ENCODE peak calls at places on chromosome 13, in ten cellular contexts. One of them, this sample, is unnamed.

GRCh38 chr13:29457299-29457698 is 138.2 kb downstream of the SLC7A1 start:
- DNase-seq in Peyer's patch: no peak
- DNase-seq in esophagus squamous epithelium: no peak
- DNase-seq in ovary: no peak
- DNase-seq in IMR-90: peak
- DNase-seq in heart left ventricle: no peak
- DNase-seq in A549: no peak
- DNase-seq in stomach: no peak
- DNase-seq in thyroid gland: no peak
- DNase-seq in sigmoid colon: no peak
- DNase-seq in this sample: no peak

GRCh38 chr13:97224544-97225324 is 2.6 kb downstream of the MBNL2 start:
- DNase-seq in ovary: peak
- DNase-seq in esophagus squamous epithelium: no peak
- DNase-seq in Peyer's patch: no peak
- DNase-seq in sigmoid colon: no peak
- DNase-seq in stomach: peak
- DNase-seq in heart left ventricle: peak
- DNase-seq in A549: no peak
- DNase-seq in thyroid gland: peak
- DNase-seq in IMR-90: peak
- DNase-seq in this sample: peak

GRCh38 chr13:106529415-106530208 is 5.8 kb downstream of the EFNB2 start:
- DNase-seq in stomach: no peak
- DNase-seq in A549: no peak
- DNase-seq in ovary: no peak
- DNase-seq in thyroid gland: no peak
- DNase-seq in IMR-90: no peak
- DNase-seq in heart left ventricle: no peak
- DNase-seq in sigmoid colon: no peak
- DNase-seq in esophagus squamous epithelium: no peak
- DNase-seq in Peyer's patch: no peak
- DNase-seq in this sample: no peak

GRCh38 chr13:110365876-110366275 is 58.8 kb downstream of the COL4A2 start:
- DNase-seq in Peyer's patch: no peak
- DNase-seq in sigmoid colon: no peak
- DNase-seq in heart left ventricle: no peak
- DNase-seq in thyroid gland: no peak
- DNase-seq in ovary: no peak
- DNase-seq in esophagus squamous epithelium: no peak
- DNase-seq in stomach: no peak
- DNase-seq in IMR-90: no peak
- DNase-seq in A549: no peak
- DNase-seq in this sample: no peak

GRCh38 chr13:98787986-98788385 is 35.5 kb upstream of the SLC15A1 start:
- DNase-seq in ovary: no peak
- DNase-seq in sigmoid colon: no peak
- DNase-seq in esophagus squamous epithelium: no peak
- DNase-seq in A549: no peak
- DNase-seq in heart left ventricle: no peak
- DNase-seq in stomach: no peak
- DNase-seq in Peyer's patch: no peak
- DNase-seq in IMR-90: no peak
- DNase-seq in thyroid gland: no peak
- DNase-seq in this sample: no peak

GRCh38 chr13:44874886-44875630 is 114.2 kb downstream of the NUFIP1 start:
- DNase-seq in stomach: no peak
- DNase-seq in thyroid gland: no peak
- DNase-seq in ovary: no peak
- DNase-seq in heart left ventricle: no peak
- DNase-seq in IMR-90: no peak
- DNase-seq in A549: no peak
- DNase-seq in esophagus squamous epithelium: no peak
- DNase-seq in Peyer's patch: no peak
- DNase-seq in sigmoid colon: no peak
- DNase-seq in this sample: no peak

GRCh38 chr13:112703449-112703848 is 13.6 kb downstream of the ATP11A start:
- DNase-seq in heart left ventricle: no peak
- DNase-seq in IMR-90: no peak
- DNase-seq in A549: no peak
- DNase-seq in sigmoid colon: no peak
- DNase-seq in thyroid gland: no peak
- DNase-seq in ovary: no peak
- DNase-seq in esophagus squamous epithelium: no peak
- DNase-seq in stomach: no peak
- DNase-seq in Peyer's patch: no peak
- DNase-seq in this sample: no peak

GRCh38 chr13:80009760-80010159 is 331.2 kb downstream of the SPRY2 start:
- DNase-seq in ovary: no peak
- DNase-seq in A549: no peak
- DNase-seq in esophagus squamous epithelium: no peak
- DNase-seq in sigmoid colon: no peak
- DNase-seq in stomach: no peak
- DNase-seq in Peyer's patch: no peak
- DNase-seq in IMR-90: no peak
- DNase-seq in heart left ventricle: no peak
- DNase-seq in thyroid gland: no peak
- DNase-seq in this sample: no peak

GRCh38 chr13:99303863-99304521 is 3.2 kb downstream of the GPR183 start:
- DNase-seq in sigmoid colon: no peak
- DNase-seq in Peyer's patch: peak
- DNase-seq in ovary: no peak
- DNase-seq in stomach: no peak
- DNase-seq in heart left ventricle: peak
- DNase-seq in IMR-90: no peak
- DNase-seq in esophagus squamous epithelium: no peak
- DNase-seq in thyroid gland: no peak
- DNase-seq in A549: no peak
- DNase-seq in this sample: no peak

GRCh38 chr13:75049936-75050335 is 432.0 kb downstream of the TBC1D4 start:
- DNase-seq in sigmoid colon: no peak
- DNase-seq in A549: no peak
- DNase-seq in Peyer's patch: no peak
- DNase-seq in stomach: no peak
- DNase-seq in thyroid gland: no peak
- DNase-seq in ovary: no peak
- DNase-seq in esophagus squamous epithelium: no peak
- DNase-seq in heart left ventricle: no peak
- DNase-seq in IMR-90: no peak
- DNase-seq in this sample: no peak

GRCh38 chr13:111956261-111957151 is 110.4 kb upstream of the SOX1 start:
- DNase-seq in thyroid gland: no peak
- DNase-seq in sigmoid colon: peak
- DNase-seq in esophagus squamous epithelium: no peak
- DNase-seq in Peyer's patch: no peak
- DNase-seq in stomach: peak
- DNase-seq in IMR-90: no peak
- DNase-seq in ovary: no peak
- DNase-seq in heart left ventricle: no peak
- DNase-seq in A549: no peak
- DNase-seq in this sample: no peak

GRCh38 chr13:27354379-27354778 is 70.0 kb upstream of the GTF3A start:
- DNase-seq in sigmoid colon: no peak
- DNase-seq in A549: no peak
- DNase-seq in thyroid gland: no peak
- DNase-seq in heart left ventricle: no peak
- DNase-seq in stomach: no peak
- DNase-seq in esophagus squamous epithelium: no peak
- DNase-seq in IMR-90: peak
- DNase-seq in Peyer's patch: no peak
- DNase-seq in ovary: no peak
- DNase-seq in this sample: no peak

GRCh38 chr13:40558656-40559055 is 107.8 kb downstream of the FOXO1 start:
- DNase-seq in sigmoid colon: no peak
- DNase-seq in Peyer's patch: no peak
- DNase-seq in esophagus squamous epithelium: no peak
- DNase-seq in thyroid gland: no peak
- DNase-seq in ovary: no peak
- DNase-seq in A549: no peak
- DNase-seq in heart left ventricle: no peak
- DNase-seq in stomach: no peak
- DNase-seq in IMR-90: no peak
- DNase-seq in this sample: peak
- TF ChIP-seq POLR2A in sigmoid colon: no peak
- TF ChIP-seq POLR2A in Peyer's patch: no peak
- TF ChIP-seq POLR2A in esophagus squamous epithelium: no peak
- TF ChIP-seq POLR2A in thyroid gland: no peak
- TF ChIP-seq POLR2A in ovary: no peak
- TF ChIP-seq POLR2A in A549: no peak
- TF ChIP-seq POLR2A in heart left ventricle: no peak
- TF ChIP-seq POLR2A in stomach: no peak
- TF ChIP-seq POLR2A in IMR-90: no peak
- TF ChIP-seq POLR2A in this sample: no peak

DNA sequence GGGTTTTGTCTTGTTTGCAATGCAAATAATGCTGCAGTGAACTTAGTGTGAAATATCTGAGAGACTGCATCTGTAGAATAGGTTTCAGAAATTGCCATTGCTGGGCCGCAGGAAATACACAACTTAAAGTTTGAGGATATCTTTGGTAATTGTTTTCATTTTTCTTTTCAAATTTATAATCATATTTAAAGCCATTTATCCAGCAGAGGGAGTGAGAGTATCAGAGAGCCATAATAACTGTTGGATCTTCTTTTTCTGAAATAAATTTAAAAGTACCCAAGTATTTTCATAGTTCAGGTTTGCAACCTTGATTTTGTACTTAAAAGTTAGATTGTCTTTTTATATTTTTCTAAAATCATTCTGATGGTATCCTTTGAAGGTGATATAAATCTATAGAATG is 99.4 kb downstream of the ZMYM2 start:
- DNase-seq in heart left ventricle: no peak
- DNase-seq in sigmoid colon: no peak
- DNase-seq in IMR-90: no peak
- DNase-seq in ovary: no peak
- DNase-seq in stomach: no peak
- DNase-seq in A549: no peak
- DNase-seq in esophagus squamous epithelium: no peak
- DNase-seq in Peyer's patch: no peak
- DNase-seq in thyroid gland: no peak
- DNase-seq in this sample: no peak
- TF ChIP-seq CTCF in heart left ventricle: no peak
- TF ChIP-seq CTCF in sigmoid colon: no peak
- TF ChIP-seq CTCF in IMR-90: peak
- TF ChIP-seq CTCF in ovary: no peak
- TF ChIP-seq CTCF in stomach: no peak
- TF ChIP-seq CTCF in A549: no peak
- TF ChIP-seq CTCF in esophagus squamous epithelium: no peak
- TF ChIP-seq CTCF in Peyer's patch: no peak
- TF ChIP-seq CTCF in thyroid gland: no peak
- TF ChIP-seq CTCF in this sample: no peak

GRCh38 chr13:35830850-35831450 is 300.2 kb downstream of the DCLK1 start:
- DNase-seq in A549: no peak
- DNase-seq in Peyer's patch: no peak
- DNase-seq in esophagus squamous epithelium: no peak
- DNase-seq in ovary: no peak
- DNase-seq in sigmoid colon: no peak
- DNase-seq in thyroid gland: no peak
- DNase-seq in heart left ventricle: no peak
- DNase-seq in IMR-90: no peak
- DNase-seq in stomach: no peak
- DNase-seq in this sample: no peak

GRCh38 chr13:35833031-35833430 is 298.2 kb downstream of the DCLK1 start:
- DNase-seq in thyroid gland: no peak
- DNase-seq in IMR-90: no peak
- DNase-seq in heart left ventricle: no peak
- DNase-seq in Peyer's patch: no peak
- DNase-seq in stomach: no peak
- DNase-seq in esophagus squamous epithelium: no peak
- DNase-seq in ovary: no peak
- DNase-seq in A549: no peak
- DNase-seq in sigmoid colon: no peak
- DNase-seq in this sample: no peak

GRCh38 chr13:35832551-35832950 is 298.6 kb downstream of the DCLK1 start:
- DNase-seq in ovary: no peak
- DNase-seq in Peyer's patch: no peak
- DNase-seq in esophagus squamous epithelium: no peak
- DNase-seq in stomach: no peak
- DNase-seq in thyroid gland: no peak
- DNase-seq in heart left ventricle: no peak
- DNase-seq in sigmoid colon: no peak
- DNase-seq in IMR-90: peak
- DNase-seq in A549: no peak
- DNase-seq in this sample: no peak

GRCh38 chr13:35836476-35836875 is 294.7 kb downstream of the DCLK1 start:
- DNase-seq in stomach: no peak
- DNase-seq in sigmoid colon: no peak
- DNase-seq in heart left ventricle: no peak
- DNase-seq in thyroid gland: no peak
- DNase-seq in IMR-90: no peak
- DNase-seq in ovary: no peak
- DNase-seq in Peyer's patch: no peak
- DNase-seq in A549: no peak
- DNase-seq in esophagus squamous epithelium: no peak
- DNase-seq in this sample: no peak

GRCh38 chr13:35833571-35834305 is 297.4 kb downstream of the DCLK1 start:
- DNase-seq in A549: no peak
- DNase-seq in esophagus squamous epithelium: no peak
- DNase-seq in thyroid gland: no peak
- DNase-seq in sigmoid colon: no peak
- DNase-seq in Peyer's patch: no peak
- DNase-seq in ovary: no peak
- DNase-seq in heart left ventricle: no peak
- DNase-seq in IMR-90: no peak
- DNase-seq in stomach: no peak
- DNase-seq in this sample: no peak
- H3K27ac ChIP-seq in A549: no peak
- H3K27ac ChIP-seq in esophagus squamous epithelium: no peak
- H3K27ac ChIP-seq in thyroid gland: no peak
- H3K27ac ChIP-seq in sigmoid colon: no peak
- H3K27ac ChIP-seq in Peyer's patch: no peak
- H3K27ac ChIP-seq in ovary: no peak
- H3K27ac ChIP-seq in heart left ventricle: no peak
- H3K27ac ChIP-seq in IMR-90: no peak
- H3K27ac ChIP-seq in stomach: no peak
- H3K27ac ChIP-seq in this sample: no peak

GRCh38 chr13:100674848-100675659 is 459 bp upstream of the TMTC4 start:
- DNase-seq in stomach: peak
- DNase-seq in Peyer's patch: peak
- DNase-seq in heart left ventricle: peak
- DNase-seq in sigmoid colon: peak
- DNase-seq in IMR-90: peak
- DNase-seq in esophagus squamous epithelium: peak
- DNase-seq in thyroid gland: peak
- DNase-seq in A549: peak
- DNase-seq in ovary: peak
- DNase-seq in this sample: peak
- TF ChIP-seq POLR2A in stomach: no peak
- TF ChIP-seq POLR2A in Peyer's patch: peak
- TF ChIP-seq POLR2A in heart left ventricle: no peak
- TF ChIP-seq POLR2A in sigmoid colon: peak
- TF ChIP-seq POLR2A in IMR-90: no peak
- TF ChIP-seq POLR2A in esophagus squamous epithelium: peak
- TF ChIP-seq POLR2A in thyroid gland: no peak
- TF ChIP-seq POLR2A in A549: peak
- TF ChIP-seq POLR2A in ovary: peak
- TF ChIP-seq POLR2A in this sample: peak

GRCh38 chr13:55230570-55230908 is 1910.2 kb upstream of the PRR20A start:
- DNase-seq in sigmoid colon: no peak
- DNase-seq in stomach: no peak
- DNase-seq in A549: no peak
- DNase-seq in heart left ventricle: no peak
- DNase-seq in IMR-90: no peak
- DNase-seq in thyroid gland: no peak
- DNase-seq in esophagus squamous epithelium: no peak
- DNase-seq in ovary: no peak
- DNase-seq in Peyer's patch: no peak
- DNase-seq in this sample: no peak
- TF ChIP-seq CTCF in sigmoid colon: no peak
- TF ChIP-seq CTCF in stomach: no peak
- TF ChIP-seq CTCF in A549: no peak
- TF ChIP-seq CTCF in heart left ventricle: no peak
- TF ChIP-seq CTCF in IMR-90: no peak
- TF ChIP-seq CTCF in thyroid gland: no peak
- TF ChIP-seq CTCF in esophagus squamous epithelium: no peak
- TF ChIP-seq CTCF in ovary: no peak
- TF ChIP-seq CTCF in Peyer's patch: no peak
- TF ChIP-seq CTCF in this sample: no peak

This sample was measured in adrenal gland.